ENCODE peak calls at places on chromosomes 11 and 22, in four cellular contexts. S, Y, B and N are unnamed samples.

GRCh38 chr11:86176165-86176884 is 68.2 kb upstream of the EED start:
- DNase-seq in B (no peak), Y (peak; percentile 56), S (no peak), N (no peak)

GRCh38 chr11:83249972-83250593 is 36.1 kb downstream of the CCDC90B start:
- DNase-seq in B (peak; percentile 13), Y (peak; percentile 39), S (peak; percentile 8), N (no peak)

GRCh38 chr11:125071408-125071807 is 8.3 kb downstream of the SLC37A2 start:
- DNase-seq in S (no peak), B (no peak), Y (peak; percentile 9), N (no peak)

GRCh38 chr11:9146477-9146876 is 55.1 kb upstream of the SCUBE2 start:
- DNase-seq in Y (no peak), B (peak; percentile 4), S (no peak), N (no peak)

GRCh38 chr11:66337103-66337899 is 1.1 kb upstream of the RIN1 start:
- DNase-seq in S (no peak), Y (no peak), B (no peak), N (no peak)

GRCh38 chr11:74154621-74155281 is 16.1 kb downstream of the C2CD3 start:
- DNase-seq in Y (no peak), B (no peak), S (no peak), N (no peak)

GRCh38 chr11:121723261-121723741 is 270.5 kb upstream of the SORL1-AS1 start:
- DNase-seq in Y (no peak), S (no peak), B (peak; percentile 82), N (no peak)

GRCh38 chr22:32069579-32070372 is 26.7 kb downstream of the SLC5A1 start:
- DNase-seq in S (no peak), Y (no peak), B (no peak), N (no peak)

GRCh38 chr22:46262449-46263207 is 515 bp downstream of the PKDREJ start:
- DNase-seq in S (no peak), B (no peak), Y (no peak), N (no peak)

GRCh38 chr11:70243912-70244652 is 26.4 kb upstream of the PPFIA1 start:
- DNase-seq in S (no peak), Y (no peak), B (no peak), N (no peak)

GRCh38 chr11:27462543-27462942 is 10.0 kb downstream of the LGR4 start:
- DNase-seq in B (no peak), S (no peak), Y (no peak), N (no peak)

GRCh38 chr22:36423461-36424404 is 36.0 kb upstream of the MYH9 start:
- DNase-seq in S (no peak), Y (peak; percentile 74), B (no peak), N (no peak)

GRCh38 chr11:104352036-104352435 is 188.1 kb upstream of the PDGFD start:
- DNase-seq in Y (no peak), B (peak; percentile 15), S (no peak), N (no peak)

GRCh38 chr22:46413725-46414379 is 78.3 kb downstream of the TRMU start:
- DNase-seq in B (no peak), S (no peak), Y (no peak), N (no peak)

GRCh38 chr11:61329871-61330270 is 3.0 kb downstream of the DDB1 start:
- DNase-seq in Y (no peak), S (no peak), B (no peak), N (no peak)

GRCh38 chr22:22933100-22933806 is 45.6 kb downstream of the IGLL5 start:
- DNase-seq in Y (no peak), S (no peak), B (no peak), N (no peak)

GRCh38 chr11:70862093-70862492 is 390.3 kb downstream of the SHANK2 start:
- DNase-seq in S (no peak), Y (no peak), B (peak; percentile 67), N (no peak)